ENCODE peak calls at places on chromosome 15, in six cellular contexts. X is left lung, V is IMR-90, D is heart right ventricle, O is right atrium auricular region, T is A549. W is an unnamed sample.
A peak's percentile ranks its signal among the peaks of the same experiment; 100 is the strongest.

GRCh38 chr15:85329561-85330421 is 50.6 kb upstream of the AKAP13 start:
- DNase-seq in V (peak; percentile 78), T (peak; percentile 44), D (no peak), O (no peak), X (no peak), W (no peak)

GRCh38 chr15:75732809-75733451 is 20.3 kb upstream of the CSPG4 start:
- DNase-seq in X (peak; percentile 74), T (peak; percentile 82), D (peak; percentile 79), V (peak; percentile 65), O (peak; percentile 80), W (peak; percentile 52)

GRCh38 chr15:61639491-61639890 is 410.4 kb upstream of the RORA start:
- DNase-seq in D (no peak), O (no peak), V (no peak), T (no peak), X (peak; percentile 68), W (no peak)

GRCh38 chr15:64686130-64686735 is 89.2 kb downstream of the RBPMS2 start:
- DNase-seq in O (no peak), X (no peak), V (peak; percentile 63), D (peak; percentile 62), T (peak; percentile 67), W (no peak)

GRCh38 chr15:31021067-31021665 is 29.7 kb upstream of the MTMR10 start:
- DNase-seq in V (no peak), D (no peak), X (no peak), T (no peak), O (no peak), W (no peak)

GRCh38 chr15:92226020-92226612 is 167.6 kb upstream of the ST8SIA2 start:
- DNase-seq in X (no peak), D (no peak), V (no peak), O (no peak), T (peak; percentile 32), W (no peak)

GRCh38 chr15:26298010-26298661 is 435.0 kb upstream of the ATP10A start:
- DNase-seq in T (no peak), V (no peak), D (no peak), O (no peak), X (no peak), W (no peak)

GRCh38 chr15:43102181-43102580 is 3.7 kb downstream of the UBR1 start:
- DNase-seq in D (no peak), X (no peak), T (no peak), V (no peak), O (no peak), W (no peak)

GRCh38 chr15:100019601-100020000 is 286.4 kb upstream of the LYSMD4 start:
- DNase-seq in O (no peak), D (no peak), V (no peak), X (no peak), T (no peak), W (no peak)

GRCh38 chr15:88833196-88833595 is 30.0 kb downstream of the ACAN start:
- DNase-seq in D (no peak), O (no peak), X (no peak), V (no peak), T (no peak), W (no peak)

GRCh38 chr15:48017747-48018146 is 103.0 kb upstream of the SLC24A5 start:
- DNase-seq in X (peak; percentile 40), D (no peak), O (no peak), T (no peak), V (no peak), W (no peak)

GRCh38 chr15:101010781-101011180 is 91.6 kb downstream of the LRRK1 start:
- DNase-seq in X (no peak), D (peak; percentile 2), O (peak; percentile 55), V (no peak), T (no peak), W (no peak)

GRCh38 chr15:91275844-91276243 is 175.8 kb downstream of the SV2B start:
- DNase-seq in X (no peak), D (no peak), V (no peak), T (no peak), O (no peak), W (no peak)

GRCh38 chr15:81133782-81134461 is at the start of gene CFAP161:
- DNase-seq in T (peak; percentile 40), X (peak; percentile 78), O (peak; percentile 78), V (peak; percentile 69), D (peak; percentile 73), W (peak; percentile 22)

GRCh38 chr15:69153067-69153466 is 7.4 kb upstream of the GLCE start:
- DNase-seq in V (no peak), D (no peak), O (no peak), X (no peak), T (no peak), W (no peak)

GRCh38 chr15:62165029-62165792 is at the start of gene C2CD4B:
- DNase-seq in X (peak; percentile 45), O (peak; percentile 62), T (peak; percentile 62), D (peak; percentile 82), V (no peak), W (no peak)

GRCh38 chr15:75178171-75178937 is 23.3 kb upstream of the C15orf39 start:
- DNase-seq in D (no peak), T (no peak), V (no peak), X (peak; percentile 55), O (no peak), W (peak; percentile 26)

GRCh38 chr15:64717735-64718495 is 57.5 kb downstream of the RBPMS2 start:
- DNase-seq in D (peak; percentile 54), X (no peak), T (no peak), V (no peak), O (no peak), W (no peak)

GRCh38 chr15:67107014-67107812 is 41.8 kb downstream of the SMAD3 start:
- DNase-seq in V (peak; percentile 100), T (peak; percentile 100), O (peak; percentile 84), X (peak; percentile 74), D (peak; percentile 52), W (peak; percentile 25)

GRCh38 chr15:81400640-81401236 is 26.7 kb upstream of the TMC3 start:
- DNase-seq in O (no peak), X (no peak), V (peak; percentile 65), T (peak; percentile 61), D (no peak), W (no peak)

GRCh38 chr15:91055548-91056331 is 33.3 kb upstream of the VPS33B start:
- DNase-seq in D (peak; percentile 54), T (peak; percentile 85), X (peak; percentile 40), O (peak; percentile 61), V (peak; percentile 55), W (peak; percentile 69)

GRCh38 chr15:99054025-99054387 is 46.4 kb upstream of the PGPEP1L start:
- DNase-seq in T (no peak), O (no peak), V (peak; percentile 29), X (no peak), D (peak; percentile 30), W (no peak)

GRCh38 chr15:58762731-58763130 is 8.4 kb upstream of the MINDY2 start:
- DNase-seq in X (no peak), D (no peak), T (no peak), V (no peak), O (no peak), W (no peak)

GRCh38 chr15:70826634-70827033 is 27.3 kb downstream of the LARP6 start:
- DNase-seq in T (peak; percentile 78), D (no peak), X (peak; percentile 45), O (peak; percentile 89), V (peak; percentile 74), W (no peak)

GRCh38 chr15:66566963-66567531 is 1.2 kb upstream of the LCTL start:
- DNase-seq in V (peak; percentile 76), X (no peak), D (peak; percentile 65), T (peak; percentile 81), O (no peak), W (no peak)

DNA sequence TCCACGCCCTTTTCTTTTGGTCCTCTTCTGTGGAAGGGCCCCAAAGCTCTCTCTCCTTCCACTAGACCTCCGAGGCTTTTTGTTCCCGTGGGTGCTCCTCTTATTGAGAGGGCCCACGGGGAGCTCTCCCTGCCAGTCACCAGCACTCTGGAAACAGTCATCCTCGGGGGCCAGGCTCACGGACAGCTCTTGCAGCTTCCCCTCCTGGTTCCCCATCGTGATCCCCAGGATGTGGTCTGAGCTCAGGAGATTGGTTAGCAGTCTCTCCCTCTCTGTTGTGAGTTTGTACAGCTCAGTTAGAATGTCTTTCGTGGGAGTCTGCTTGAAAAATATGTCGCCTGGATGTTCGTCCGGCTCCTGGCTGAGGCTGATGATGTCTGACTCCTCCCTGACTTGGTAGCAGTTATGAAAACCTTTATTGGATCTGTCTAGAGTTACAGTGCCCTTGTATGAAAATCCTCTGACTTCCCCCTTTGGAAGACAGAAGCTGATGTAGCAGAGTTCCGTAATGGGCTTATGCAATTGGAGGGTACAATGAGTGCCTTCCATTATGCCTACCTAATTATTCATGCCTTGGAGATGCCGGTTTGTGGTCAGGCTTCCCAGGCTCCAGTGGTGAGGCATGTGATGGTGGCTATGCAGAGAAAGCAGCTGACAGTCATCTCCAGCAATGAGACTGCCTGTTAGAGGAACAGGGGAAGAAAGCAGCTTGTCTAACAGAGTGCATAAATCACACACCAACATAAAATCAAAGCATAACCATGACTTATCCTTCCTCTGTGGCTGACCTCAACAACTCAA is 39.9 kb downstream of the FMN1 start:
- DNase-seq in X (peak; percentile 76), O (no peak), V (peak; percentile 55), D (peak; percentile 26), T (no peak), W (no peak)
- H3K27ac ChIP-seq in X (peak overlapping the region; percentile 77), O (peak overlapping the region; percentile 48), V (no peak overlapping the region), D (peak overlapping the region; percentile 4), T (no peak overlapping the region), W (peak overlapping the region; percentile 4)

GRCh38 chr15:79025201-79025600 is 65.4 kb downstream of the RASGRF1 start:
- DNase-seq in D (no peak), T (no peak), O (no peak), V (no peak), X (no peak), W (no peak)
- H3K27ac ChIP-seq in D (no peak overlapping the region), T (no peak overlapping the region), O (no peak overlapping the region), V (no peak overlapping the region), X (no peak overlapping the region), W (no peak overlapping the region)

DNA sequence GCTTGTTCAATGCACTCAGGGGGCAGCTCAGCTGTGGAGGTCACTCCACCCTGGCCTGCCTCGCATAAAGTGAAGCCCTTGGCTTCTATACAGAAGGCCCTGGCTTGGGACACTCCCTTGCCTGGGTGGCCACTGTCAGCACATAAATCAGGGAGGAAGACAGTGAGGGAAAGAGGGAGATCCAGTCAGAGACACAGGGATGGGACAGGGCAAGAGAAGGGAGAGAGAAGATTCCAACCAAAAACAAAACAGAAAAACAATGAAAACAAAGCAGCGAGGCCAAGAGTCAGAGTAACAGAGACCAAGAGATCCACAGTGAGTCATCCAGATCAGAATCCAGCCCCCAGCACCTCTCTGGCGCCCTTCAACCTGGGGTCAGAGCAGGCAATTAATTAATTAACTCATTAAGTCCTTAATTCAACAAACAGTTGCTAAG is 11.7 kb downstream of the INSYN1 start:
- DNase-seq in V (no peak), X (no peak), T (no peak), D (no peak), O (no peak), W (no peak)
- H3K27ac ChIP-seq in V (no peak overlapping the region), X (no peak overlapping the region), T (no peak overlapping the region), D (no peak overlapping the region), O (no peak overlapping the region), W (peak overlapping the region; percentile 58)

GRCh38 chr15:38696120-38696727 is 131.6 kb upstream of the RASGRP1 start:
- DNase-seq in V (peak; percentile 63), T (no peak), D (no peak), X (no peak), O (no peak), W (no peak)
- H3K27ac ChIP-seq in V (no peak overlapping the region), T (no peak overlapping the region), D (no peak overlapping the region), X (no peak overlapping the region), O (no peak overlapping the region), W (no peak overlapping the region)

GRCh38 chr15:44654858-44655257 is 8.6 kb downstream of the SPG11 start:
- DNase-seq in X (no peak), T (no peak), O (no peak), D (no peak), V (peak; percentile 20), W (no peak)
- H3K27ac ChIP-seq in X (no peak overlapping the region), T (no peak overlapping the region), O (no peak overlapping the region), D (no peak overlapping the region), V (no peak overlapping the region), W (no peak overlapping the region)

GRCh38 chr15:52791776-52792175 is 1.6 kb upstream of the ONECUT1 start:
- DNase-seq in T (no peak), O (no peak), X (no peak), V (no peak), D (no peak), W (no peak)
- H3K27ac ChIP-seq in T (no peak overlapping the region), O (no peak overlapping the region), X (no peak overlapping the region), V (no peak overlapping the region), D (no peak overlapping the region), W (no peak overlapping the region)

W was measured in substantia nigra.